ENCODE peak calls at places on chromosomes 11 and 22, in four cellular contexts. One of them, this sample, is unnamed. For H3K4me1, the result is how much of the 10 kb centered on the place peaks cover.

GRCh38 chr11:69014936-69015549 is 2.0 kb upstream of the MRGPRF start:
- DNase-seq in GM12878: no peak
- DNase-seq in H1: no peak
- DNase-seq in HepG2: no peak
- DNase-seq in this sample: no peak

GRCh38 chr11:81772161-81772560 is 961.5 kb downstream of the FAM181B start:
- DNase-seq in GM12878: no peak
- DNase-seq in H1: no peak
- DNase-seq in HepG2: no peak
- DNase-seq in this sample: no peak

GRCh38 chr11:18264677-18265542 is 1.2 kb upstream of the SAA1 start:
- DNase-seq in GM12878: no peak
- DNase-seq in H1: no peak
- DNase-seq in HepG2: no peak
- DNase-seq in this sample: no peak

GRCh38 chr11:24760681-24761080 is 263.8 kb downstream of the LUZP2 start:
- DNase-seq in H1: no peak
- DNase-seq in GM12878: no peak
- DNase-seq in HepG2: no peak
- DNase-seq in this sample: no peak

GRCh38 chr22:27206001-27206746 is 548.8 kb downstream of the MIAT start:
- DNase-seq in HepG2: no peak
- DNase-seq in H1: no peak
- DNase-seq in GM12878: no peak
- DNase-seq in this sample: no peak

GRCh38 chr11:12377106-12377823 is at the start of gene PARVA:
- DNase-seq in GM12878: no peak
- DNase-seq in H1: peak
- DNase-seq in HepG2: peak
- DNase-seq in this sample: peak

GRCh38 chr11:85643255-85643654 is 4.5 kb upstream of the TMEM126A start:
- DNase-seq in HepG2: no peak
- DNase-seq in H1: no peak
- DNase-seq in GM12878: no peak
- DNase-seq in this sample: no peak

GRCh38 chr11:15668718-15669117 is 554.0 kb downstream of the INSC start:
- DNase-seq in HepG2: no peak
- DNase-seq in GM12878: no peak
- DNase-seq in H1: no peak
- DNase-seq in this sample: no peak

GRCh38 chr11:98036810-98037209 is 983.9 kb upstream of the CNTN5 start:
- DNase-seq in H1: no peak
- DNase-seq in GM12878: no peak
- DNase-seq in HepG2: no peak
- DNase-seq in this sample: no peak

GRCh38 chr11:113484223-113484622 is 9.0 kb upstream of the DRD2 start:
- DNase-seq in H1: no peak
- DNase-seq in GM12878: no peak
- DNase-seq in HepG2: no peak
- DNase-seq in this sample: no peak

GRCh38 chr22:30250039-30250565 is 3.5 kb upstream of the LIF start:
- DNase-seq in H1: no peak
- DNase-seq in GM12878: no peak
- DNase-seq in HepG2: no peak
- DNase-seq in this sample: no peak

GRCh38 chr11:29200776-29201574 is 815.9 kb downstream of the KCNA4 start:
- DNase-seq in H1: no peak
- DNase-seq in HepG2: no peak
- DNase-seq in GM12878: no peak
- DNase-seq in this sample: no peak

GRCh38 chr11:2208691-2209369 is 37.2 kb upstream of the TH start:
- DNase-seq in HepG2: peak
- DNase-seq in GM12878: no peak
- DNase-seq in H1: peak
- DNase-seq in this sample: no peak

GRCh38 chr22:27195104-27195503 is 537.7 kb downstream of the MIAT start:
- DNase-seq in H1: no peak
- DNase-seq in GM12878: no peak
- DNase-seq in HepG2: no peak
- DNase-seq in this sample: no peak

GRCh38 chr22:50208939-50209892 is 8.4 kb downstream of the SELENOO start:
- DNase-seq in GM12878: no peak
- DNase-seq in H1: no peak
- DNase-seq in HepG2: no peak
- DNase-seq in this sample: no peak

GRCh38 chr11:106197438-106197837 is 120.0 kb downstream of the AASDHPPT start:
- DNase-seq in H1: no peak
- DNase-seq in HepG2: no peak
- DNase-seq in GM12878: no peak
- DNase-seq in this sample: no peak

GRCh38 chr11:86291466-86292262 is 10.4 kb upstream of the HIKESHI start:
- DNase-seq in H1: peak
- DNase-seq in GM12878: peak
- DNase-seq in HepG2: peak
- DNase-seq in this sample: peak

GRCh38 chr11:59899532-59899931 is 20.9 kb downstream of the OOSP3 start:
- DNase-seq in GM12878: no peak
- DNase-seq in H1: no peak
- DNase-seq in HepG2: no peak
- DNase-seq in this sample: no peak

GRCh38 chr11:64767344-64768299 is 7.8 kb upstream of the PYGM start:
- DNase-seq in H1: peak
- DNase-seq in GM12878: no peak
- DNase-seq in HepG2: peak
- DNase-seq in this sample: peak
- H3K4me1 ChIP-seq in H1: under half
- H3K4me1 ChIP-seq in GM12878: under half
- H3K4me1 ChIP-seq in HepG2: under half
- H3K4me1 ChIP-seq in this sample: under half

DNA sequence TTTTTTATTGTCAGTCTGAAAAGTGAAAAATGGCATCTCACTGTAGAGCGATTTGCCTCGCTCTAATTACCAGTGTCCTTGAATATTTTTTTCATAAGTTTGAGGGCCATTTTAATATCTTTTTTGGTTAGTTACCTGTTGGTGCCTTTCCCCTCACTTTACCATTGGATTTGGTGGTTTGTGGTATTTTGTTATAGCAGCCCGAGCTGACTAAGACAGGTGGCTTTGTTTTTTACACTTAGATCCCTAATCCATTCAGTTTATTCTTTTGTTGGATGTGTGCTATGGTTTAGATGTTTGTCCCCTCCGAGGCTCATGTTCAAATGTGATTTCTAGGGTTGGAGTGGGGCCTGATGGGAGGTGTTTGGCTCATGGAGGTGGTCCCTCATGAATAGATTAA is 6.5 kb upstream of the CAPN5 start:
- DNase-seq in H1: no peak
- DNase-seq in GM12878: no peak
- DNase-seq in HepG2: no peak
- DNase-seq in this sample: no peak
- TF ChIP-seq SUZ12 in H1: no peak
- TF ChIP-seq SUZ12 in GM12878: no peak
- TF ChIP-seq SUZ12 in HepG2: no peak
- TF ChIP-seq SUZ12 in this sample: no peak

GRCh38 chr22:40409613-40410113 is 39.3 kb downstream of the SGSM3 start:
- DNase-seq in GM12878: no peak
- DNase-seq in H1: no peak
- DNase-seq in HepG2: no peak
- DNase-seq in this sample: no peak

GRCh38 chr22:40408718-40409612 is 38.6 kb downstream of the SGSM3 start:
- DNase-seq in HepG2: no peak
- DNase-seq in H1: no peak
- DNase-seq in GM12878: no peak
- DNase-seq in this sample: no peak

GRCh38 chr22:40411506-40411861 is 41.1 kb downstream of the SGSM3 start:
- DNase-seq in H1: no peak
- DNase-seq in GM12878: no peak
- DNase-seq in HepG2: no peak
- DNase-seq in this sample: no peak

GRCh38 chr22:40410731-40411505 is 40.5 kb downstream of the SGSM3 start:
- DNase-seq in GM12878: no peak
- DNase-seq in HepG2: no peak
- DNase-seq in H1: no peak
- DNase-seq in this sample: no peak

GRCh38 chr22:40410272-40410671 is 39.9 kb downstream of the SGSM3 start:
- DNase-seq in H1: no peak
- DNase-seq in GM12878: no peak
- DNase-seq in HepG2: no peak
- DNase-seq in this sample: no peak
- TF ChIP-seq ZNF274 in H1: no peak
- TF ChIP-seq ZNF274 in GM12878: no peak
- TF ChIP-seq ZNF274 in HepG2: no peak
- TF ChIP-seq ZNF274 in this sample: no peak

DNA sequence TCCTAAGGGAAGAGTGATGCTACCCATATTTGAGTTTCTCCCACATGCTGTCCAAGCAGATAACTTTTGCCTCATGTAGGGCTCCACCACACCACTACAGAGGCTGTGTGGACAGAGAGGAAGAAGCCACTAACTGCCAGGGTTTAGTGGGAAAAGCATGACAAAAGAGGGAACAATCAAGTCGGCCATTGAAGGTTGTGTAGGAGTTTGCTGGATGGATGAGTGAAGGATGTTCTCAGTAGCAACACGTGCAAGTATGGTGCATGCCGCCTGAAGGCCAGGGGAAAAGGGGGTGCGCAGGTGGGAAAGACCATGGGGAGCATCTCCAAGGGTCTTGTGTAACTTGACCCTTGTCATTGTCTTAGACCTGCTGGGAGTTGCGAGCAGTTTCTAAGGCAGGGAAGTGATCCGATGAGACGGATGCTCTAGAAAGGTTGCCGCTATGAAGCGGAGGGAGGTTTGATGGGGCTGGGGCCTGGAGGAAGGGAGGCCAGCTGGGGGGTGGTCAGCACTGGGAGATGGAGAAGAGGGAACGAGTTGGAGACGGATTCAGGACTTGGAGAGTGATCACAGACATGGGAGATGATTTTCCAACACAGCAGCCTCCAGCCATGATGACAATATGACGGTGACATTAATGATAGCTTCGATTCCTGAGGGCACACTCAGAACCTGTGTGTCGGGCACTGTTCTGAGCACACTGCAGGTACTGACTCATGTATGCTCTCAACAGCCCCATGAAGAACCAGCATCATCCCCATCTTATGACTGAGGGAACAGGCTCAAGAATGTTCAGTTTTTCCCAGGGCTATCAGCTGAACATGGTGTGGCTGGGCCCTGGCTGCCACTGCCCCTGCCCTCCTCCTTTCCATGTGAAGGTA is 53.7 kb downstream of the CD6 start:
- DNase-seq in H1: no peak
- DNase-seq in GM12878: no peak
- DNase-seq in HepG2: no peak
- DNase-seq in this sample: no peak
- H3K4me1 ChIP-seq in H1: under half
- H3K4me1 ChIP-seq in GM12878: under half
- H3K4me1 ChIP-seq in HepG2: under half
- H3K4me1 ChIP-seq in this sample: under half

GRCh38 chr11:111429066-111429506 is 50.0 kb upstream of the POU2AF1 start:
- DNase-seq in H1: peak
- DNase-seq in HepG2: peak
- DNase-seq in GM12878: no peak
- DNase-seq in this sample: peak

GRCh38 chr11:111428113-111428876 is 49.2 kb upstream of the POU2AF1 start:
- DNase-seq in HepG2: no peak
- DNase-seq in GM12878: no peak
- DNase-seq in H1: no peak
- DNase-seq in this sample: no peak

GRCh38 chr11:111423250-111423615 is 44.2 kb upstream of the POU2AF1 start:
- DNase-seq in H1: no peak
- DNase-seq in GM12878: no peak
- DNase-seq in HepG2: no peak
- DNase-seq in this sample: no peak

GRCh38 chr11:111427471-111427912 is 48.4 kb upstream of the POU2AF1 start:
- DNase-seq in H1: no peak
- DNase-seq in HepG2: peak
- DNase-seq in GM12878: no peak
- DNase-seq in this sample: no peak

DNA sequence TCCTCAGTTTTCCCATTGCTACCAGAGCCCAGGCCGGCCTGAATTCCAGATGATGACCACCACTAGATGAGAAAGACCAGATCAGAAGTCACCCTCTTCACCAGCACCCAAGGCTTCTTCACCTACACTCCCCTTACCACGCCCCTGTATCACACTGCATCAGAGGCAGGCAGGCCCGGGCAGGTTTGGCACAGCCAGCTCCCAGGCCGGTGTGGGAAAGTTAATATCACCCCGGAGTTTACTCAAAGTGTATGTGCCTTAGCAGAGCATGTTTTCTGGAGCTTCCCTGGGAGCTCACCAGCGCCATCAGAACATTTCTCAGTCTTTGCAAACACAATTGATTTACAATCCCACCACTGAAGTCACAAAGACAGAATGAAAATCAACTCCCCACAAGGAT is 47.5 kb upstream of the POU2AF1 start:
- DNase-seq in HepG2: no peak
- DNase-seq in H1: no peak
- DNase-seq in GM12878: no peak
- DNase-seq in this sample: no peak
- TF ChIP-seq SUZ12 in HepG2: no peak
- TF ChIP-seq SUZ12 in H1: no peak
- TF ChIP-seq SUZ12 in GM12878: no peak
- TF ChIP-seq SUZ12 in this sample: no peak

GRCh38 chr11:67656278-67656922 is 5.9 kb upstream of the ACY3 start:
- DNase-seq in H1: no peak
- DNase-seq in GM12878: peak
- DNase-seq in HepG2: no peak
- DNase-seq in this sample: no peak
- TF ChIP-seq ZNF274 in H1: no peak
- TF ChIP-seq ZNF274 in GM12878: no peak
- TF ChIP-seq ZNF274 in HepG2: no peak
- TF ChIP-seq ZNF274 in this sample: no peak

GRCh38 chr11:33721291-33721840 is 14.9 kb downstream of the CD59 start:
- DNase-seq in HepG2: no peak
- DNase-seq in GM12878: no peak
- DNase-seq in H1: no peak
- DNase-seq in this sample: no peak
- H3K4me1 ChIP-seq in HepG2: under half
- H3K4me1 ChIP-seq in GM12878: under half
- H3K4me1 ChIP-seq in H1: under half
- H3K4me1 ChIP-seq in this sample: under half

DNA sequence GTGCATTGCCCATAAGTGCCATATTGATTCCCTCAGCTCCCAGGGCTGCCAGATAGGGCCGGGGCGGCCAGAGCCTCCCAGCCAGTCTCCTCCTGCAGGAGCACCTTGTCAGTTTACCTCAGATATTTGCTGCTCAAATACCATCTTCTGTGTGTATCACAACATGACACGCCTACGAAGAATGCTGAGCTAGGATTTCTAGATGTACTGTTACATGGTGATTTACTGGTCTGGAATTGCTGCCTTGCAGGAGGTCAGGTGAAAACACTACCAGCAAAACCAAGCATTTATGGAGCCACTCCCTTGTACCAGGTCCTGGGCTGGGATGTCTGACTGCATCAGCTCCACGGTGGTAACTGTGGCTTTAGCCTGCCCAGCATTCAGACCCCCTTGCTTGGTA is 11.8 kb downstream of the MICAL3 start:
- DNase-seq in HepG2: no peak
- DNase-seq in GM12878: no peak
- DNase-seq in H1: no peak
- DNase-seq in this sample: no peak
- TF ChIP-seq SUZ12 in HepG2: no peak
- TF ChIP-seq SUZ12 in GM12878: no peak
- TF ChIP-seq SUZ12 in H1: no peak
- TF ChIP-seq SUZ12 in this sample: no peak